ENCODE peak calls at places on chromosome 21, in six cellular contexts. One of them, this sample, is unnamed.

GRCh38 chr21:42830456-42831455 is 48.6 kb downstream of the WDR4 start:
- DNase-seq in GM12892: no peak
- DNase-seq in stomach: peak; percentile 25
- DNase-seq in H54: no peak
- DNase-seq in transverse colon: no peak
- DNase-seq in erythroblast: no peak
- DNase-seq in this sample: peak; percentile 6

GRCh38 chr21:37041706-37042271 is 31.1 kb downstream of the PIGP start:
- DNase-seq in GM12892: no peak
- DNase-seq in stomach: no peak
- DNase-seq in H54: no peak
- DNase-seq in transverse colon: no peak
- DNase-seq in erythroblast: no peak
- DNase-seq in this sample: no peak

GRCh38 chr21:44370027-44370735 is 16.8 kb downstream of the TRPM2 start:
- DNase-seq in GM12892: no peak
- DNase-seq in stomach: peak; percentile 45
- DNase-seq in H54: peak; percentile 87
- DNase-seq in transverse colon: no peak
- DNase-seq in erythroblast: no peak
- DNase-seq in this sample: peak; percentile 74

GRCh38 chr21:42004406-42005199 is 5.6 kb downstream of the ZBTB21 start:
- DNase-seq in GM12892: no peak
- DNase-seq in stomach: no peak
- DNase-seq in H54: no peak
- DNase-seq in transverse colon: no peak
- DNase-seq in erythroblast: no peak
- DNase-seq in this sample: no peak

GRCh38 chr21:23977971-23978370 is 1629.3 kb downstream of the MRPL39 start:
- DNase-seq in GM12892: no peak
- DNase-seq in stomach: no peak
- DNase-seq in H54: no peak
- DNase-seq in transverse colon: no peak
- DNase-seq in erythroblast: no peak
- DNase-seq in this sample: no peak

GRCh38 chr21:42456457-42456856 is 39.6 kb downstream of the RSPH1 start:
- DNase-seq in GM12892: no peak
- DNase-seq in stomach: no peak
- DNase-seq in H54: no peak
- DNase-seq in transverse colon: peak; percentile 51
- DNase-seq in erythroblast: no peak
- DNase-seq in this sample: no peak

GRCh38 chr21:26795398-26795790 is 49.8 kb downstream of the ADAMTS1 start:
- DNase-seq in GM12892: no peak
- DNase-seq in stomach: no peak
- DNase-seq in H54: no peak
- DNase-seq in transverse colon: no peak
- DNase-seq in erythroblast: no peak
- DNase-seq in this sample: no peak

GRCh38 chr21:23963454-23963853 is 1643.8 kb downstream of the MRPL39 start:
- DNase-seq in GM12892: no peak
- DNase-seq in stomach: no peak
- DNase-seq in H54: no peak
- DNase-seq in transverse colon: no peak
- DNase-seq in erythroblast: no peak
- DNase-seq in this sample: no peak

GRCh38 chr21:36135391-36136094 is 664 bp downstream of the CBR3 start:
- DNase-seq in GM12892: peak; percentile 60
- DNase-seq in stomach: peak; percentile 55
- DNase-seq in H54: peak; percentile 86
- DNase-seq in transverse colon: peak; percentile 62
- DNase-seq in erythroblast: peak; percentile 32
- DNase-seq in this sample: peak; percentile 72

GRCh38 chr21:34861302-34861701 is 187.8 kb downstream of the RUNX1 start:
- DNase-seq in GM12892: no peak
- DNase-seq in stomach: no peak
- DNase-seq in H54: no peak
- DNase-seq in transverse colon: no peak
- DNase-seq in erythroblast: no peak
- DNase-seq in this sample: no peak

GRCh38 chr21:34865922-34866271 is 183.2 kb downstream of the RUNX1 start:
- DNase-seq in GM12892: peak; percentile 46
- DNase-seq in stomach: no peak
- DNase-seq in H54: no peak
- DNase-seq in transverse colon: peak; percentile 28
- DNase-seq in erythroblast: no peak
- DNase-seq in this sample: no peak

GRCh38 chr21:34867785-34868184 is 181.3 kb downstream of the RUNX1 start:
- DNase-seq in GM12892: no peak
- DNase-seq in stomach: no peak
- DNase-seq in H54: no peak
- DNase-seq in transverse colon: no peak
- DNase-seq in erythroblast: no peak
- DNase-seq in this sample: no peak

GRCh38 chr21:34862951-34863350 is 186.2 kb downstream of the RUNX1 start:
- DNase-seq in GM12892: no peak
- DNase-seq in stomach: no peak
- DNase-seq in H54: no peak
- DNase-seq in transverse colon: no peak
- DNase-seq in erythroblast: no peak
- DNase-seq in this sample: no peak

GRCh38 chr21:34864370-34865209 is 184.5 kb downstream of the RUNX1 start:
- DNase-seq in GM12892: no peak
- DNase-seq in stomach: no peak
- DNase-seq in H54: no peak
- DNase-seq in transverse colon: no peak
- DNase-seq in erythroblast: no peak
- DNase-seq in this sample: no peak
- TF ChIP-seq POLR2A in GM12892: no peak
- TF ChIP-seq POLR2A in stomach: no peak
- TF ChIP-seq POLR2A in H54: no peak
- TF ChIP-seq POLR2A in transverse colon: no peak
- TF ChIP-seq POLR2A in erythroblast: no peak
- TF ChIP-seq POLR2A in this sample: no peak

DNA sequence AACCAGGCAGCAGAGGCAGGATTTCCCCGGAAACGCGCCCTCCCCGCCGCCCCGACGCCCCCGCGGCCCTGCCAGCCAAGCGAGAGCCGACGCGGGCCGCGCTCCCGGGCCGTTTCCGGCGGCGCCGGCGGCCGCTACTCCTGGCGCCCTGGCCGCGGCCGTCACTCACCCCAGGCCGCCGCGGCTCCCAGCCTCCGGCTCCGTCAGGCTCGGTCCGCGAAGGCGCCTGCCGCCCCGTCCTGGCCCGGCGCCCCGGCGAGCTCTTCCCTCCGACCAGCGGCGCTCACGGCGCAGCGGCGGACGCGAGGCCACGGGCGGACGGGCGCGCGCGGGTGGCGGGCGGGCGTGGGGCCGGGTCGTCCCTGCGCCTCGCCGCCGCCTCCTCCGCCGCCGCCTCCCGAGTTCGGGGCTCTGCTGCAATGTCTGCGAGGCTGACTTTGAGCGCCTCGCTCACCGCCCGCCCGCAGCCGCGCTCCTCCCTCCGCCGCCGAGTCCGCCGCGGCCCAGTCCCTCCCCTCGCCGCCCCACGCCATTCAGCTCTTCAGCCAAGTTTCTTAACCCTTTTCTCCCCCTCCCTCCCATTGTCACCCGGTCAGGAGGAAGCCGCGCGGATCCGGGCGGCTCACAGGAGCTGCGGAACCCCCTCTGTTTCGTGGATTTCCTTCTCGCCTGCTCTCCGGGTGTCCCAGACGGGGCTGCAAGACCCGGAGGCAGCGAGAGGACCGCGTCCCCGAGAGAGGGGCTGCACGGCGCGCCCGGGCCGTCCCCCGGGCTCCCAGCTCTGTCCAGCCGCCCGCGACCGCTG is at the start of gene NRIP1:
- DNase-seq in GM12892: peak; percentile 51
- DNase-seq in stomach: peak; percentile 92
- DNase-seq in H54: peak; percentile 82
- DNase-seq in transverse colon: peak; percentile 93
- DNase-seq in erythroblast: peak; percentile 91
- DNase-seq in this sample: peak; percentile 90
- TF ChIP-seq POLR2A in GM12892: peak; percentile 52
- TF ChIP-seq POLR2A in stomach: no peak
- TF ChIP-seq POLR2A in H54: peak; percentile 96
- TF ChIP-seq POLR2A in transverse colon: peak; percentile 83
- TF ChIP-seq POLR2A in erythroblast: peak; percentile 40
- TF ChIP-seq POLR2A in this sample: peak; percentile 56

DNA sequence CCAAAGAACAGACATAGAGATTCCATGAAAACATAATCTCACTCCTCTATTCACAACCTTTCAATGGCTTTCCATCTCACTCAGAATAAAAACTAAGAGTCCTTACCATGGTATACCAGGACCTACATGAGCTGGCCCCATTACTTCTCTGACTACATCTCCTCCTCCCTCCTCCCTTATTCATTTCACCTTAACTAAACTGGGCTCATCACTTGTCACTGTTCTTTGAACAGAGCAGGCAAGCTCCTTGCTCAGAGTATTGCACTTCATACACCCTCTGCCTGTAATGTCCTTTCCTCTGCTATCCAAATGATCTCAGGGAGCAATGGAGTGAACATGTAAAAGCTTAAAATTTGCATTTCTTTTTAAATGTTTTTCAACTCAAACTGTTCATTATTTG is 142.0 kb downstream of the MRPL39 start:
- DNase-seq in GM12892: no peak
- DNase-seq in stomach: no peak
- DNase-seq in H54: no peak
- DNase-seq in transverse colon: no peak
- DNase-seq in erythroblast: no peak
- DNase-seq in this sample: no peak
- TF ChIP-seq POLR2A in GM12892: no peak
- TF ChIP-seq POLR2A in stomach: no peak
- TF ChIP-seq POLR2A in H54: no peak
- TF ChIP-seq POLR2A in transverse colon: no peak
- TF ChIP-seq POLR2A in erythroblast: no peak
- TF ChIP-seq POLR2A in this sample: no peak

DNA sequence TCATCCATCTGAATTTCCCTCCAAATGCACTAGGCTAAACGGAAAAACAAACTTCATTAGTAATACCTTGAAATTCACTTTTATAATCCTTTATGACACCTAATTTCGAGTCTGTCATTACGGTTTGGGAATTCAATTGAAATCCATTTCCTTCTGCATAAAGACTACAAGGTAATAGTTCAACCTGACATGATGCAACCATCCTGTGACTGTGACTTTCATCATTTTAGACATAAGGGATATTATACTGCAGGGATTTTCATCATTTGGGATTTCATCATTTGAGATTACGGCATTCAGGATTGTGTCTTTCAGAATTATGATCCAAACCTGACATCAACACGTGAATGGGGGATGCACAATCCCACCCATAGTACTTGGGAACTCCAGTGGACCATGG is 308.3 kb downstream of the LTN1 start:
- DNase-seq in GM12892: no peak
- DNase-seq in stomach: no peak
- DNase-seq in H54: no peak
- DNase-seq in transverse colon: no peak
- DNase-seq in erythroblast: no peak
- DNase-seq in this sample: no peak
- TF ChIP-seq POLR2A in GM12892: no peak
- TF ChIP-seq POLR2A in stomach: no peak
- TF ChIP-seq POLR2A in H54: no peak
- TF ChIP-seq POLR2A in transverse colon: no peak
- TF ChIP-seq POLR2A in erythroblast: no peak
- TF ChIP-seq POLR2A in this sample: no peak

DNA sequence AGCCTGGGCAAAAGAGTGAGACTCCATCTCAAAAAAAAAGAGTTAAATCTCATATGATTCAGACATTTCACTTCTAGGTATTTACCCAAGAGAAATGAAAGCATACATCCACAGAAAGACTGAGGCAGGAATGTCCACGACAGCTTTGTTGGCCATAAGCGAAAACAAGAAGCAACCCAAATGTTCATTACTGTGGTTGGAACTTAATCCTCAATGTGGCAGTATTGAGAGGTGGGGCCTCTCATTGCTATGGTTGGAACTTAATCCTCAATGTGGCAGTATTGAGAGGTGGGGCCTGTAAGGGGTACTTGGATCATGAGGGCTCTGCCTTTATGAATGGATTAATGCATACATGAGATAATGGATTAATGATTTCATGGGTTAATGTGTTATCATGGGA is 15.2 kb downstream of the C21orf58 start:
- DNase-seq in GM12892: no peak
- DNase-seq in stomach: no peak
- DNase-seq in H54: no peak
- DNase-seq in transverse colon: no peak
- DNase-seq in erythroblast: no peak
- DNase-seq in this sample: no peak
- TF ChIP-seq POLR2A in GM12892: no peak
- TF ChIP-seq POLR2A in stomach: no peak
- TF ChIP-seq POLR2A in H54: no peak
- TF ChIP-seq POLR2A in transverse colon: no peak
- TF ChIP-seq POLR2A in erythroblast: no peak
- TF ChIP-seq POLR2A in this sample: no peak

GRCh38 chr21:21146587-21147373 is 148.6 kb downstream of the NCAM2 start:
- DNase-seq in GM12892: no peak
- DNase-seq in stomach: no peak
- DNase-seq in H54: no peak
- DNase-seq in transverse colon: no peak
- DNase-seq in erythroblast: no peak
- DNase-seq in this sample: no peak

GRCh38 chr21:21148009-21148408 is 149.8 kb downstream of the NCAM2 start:
- DNase-seq in GM12892: no peak
- DNase-seq in stomach: no peak
- DNase-seq in H54: no peak
- DNase-seq in transverse colon: no peak
- DNase-seq in erythroblast: no peak
- DNase-seq in this sample: no peak

GRCh38 chr21:21147374-21147745 is 149.2 kb downstream of the NCAM2 start:
- DNase-seq in GM12892: no peak
- DNase-seq in stomach: no peak
- DNase-seq in H54: no peak
- DNase-seq in transverse colon: no peak
- DNase-seq in erythroblast: no peak
- DNase-seq in this sample: no peak

GRCh38 chr21:21148514-21148913 is 150.3 kb downstream of the NCAM2 start:
- DNase-seq in GM12892: no peak
- DNase-seq in stomach: no peak
- DNase-seq in H54: no peak
- DNase-seq in transverse colon: no peak
- DNase-seq in erythroblast: no peak
- DNase-seq in this sample: no peak

GRCh38 chr21:21151231-21151630 is 153.0 kb downstream of the NCAM2 start:
- DNase-seq in GM12892: no peak
- DNase-seq in stomach: no peak
- DNase-seq in H54: no peak
- DNase-seq in transverse colon: no peak
- DNase-seq in erythroblast: no peak
- DNase-seq in this sample: no peak
- TF ChIP-seq POLR2A in GM12892: no peak
- TF ChIP-seq POLR2A in stomach: no peak
- TF ChIP-seq POLR2A in H54: no peak
- TF ChIP-seq POLR2A in transverse colon: no peak
- TF ChIP-seq POLR2A in erythroblast: no peak
- TF ChIP-seq POLR2A in this sample: no peak